ENCODE peak calls at places on chromosomes 1 and 21, in ten cellular contexts. L, K, V, T, I, G, R, Q, Z and H are unnamed samples.

GRCh38 chr1:156852414-156852874 is 6.5 kb downstream of the INSRR start:
- DNase-seq in L (no peak), K (peak), V (peak), T (no peak), I (peak), G (no peak), R (peak), Q (no peak), Z (peak), H (no peak)

GRCh38 chr1:81811757-81812371 is 11.1 kb downstream of the ADGRL2 start:
- DNase-seq in L (no peak), K (no peak), V (peak), T (no peak), I (peak), G (no peak), R (no peak), Q (no peak), Z (no peak), H (no peak)

GRCh38 chr1:231631717-231632116 is 5.1 kb downstream of the DISC1 start:
- DNase-seq in L (no peak), K (peak), V (no peak), T (no peak), I (no peak), G (no peak), R (no peak), Q (no peak), Z (no peak), H (no peak)

GRCh38 chr1:63920154-63921117 is 146.6 kb downstream of the ROR1 start:
- DNase-seq in L (peak), K (peak), V (peak), T (no peak), I (no peak), G (no peak), R (peak), Q (no peak), Z (no peak), H (no peak)

GRCh38 chr1:151831605-151832004 is at the start of gene RORC:
- DNase-seq in L (no peak), K (no peak), V (no peak), T (no peak), I (no peak), G (no peak), R (no peak), Q (no peak), Z (no peak), H (no peak)

GRCh38 chr1:183566026-183566425 is 24.2 kb downstream of the NCF2 start:
- DNase-seq in L (no peak), K (no peak), V (no peak), T (no peak), I (no peak), G (no peak), R (no peak), Q (no peak), Z (no peak), H (no peak)

GRCh38 chr1:12615916-12616708 is 1.9 kb downstream of the DHRS3 start:
- DNase-seq in L (peak), K (peak), V (no peak), T (no peak), I (no peak), G (no peak), R (no peak), Q (no peak), Z (peak), H (no peak)

GRCh38 chr1:11746795-11747487 is 11.0 kb downstream of the AGTRAP start:
- DNase-seq in L (no peak), K (no peak), V (no peak), T (no peak), I (no peak), G (no peak), R (no peak), Q (no peak), Z (no peak), H (no peak)

GRCh38 chr1:224929335-224930237 is at the start of gene DNAH14:
- DNase-seq in L (peak), K (peak), V (peak), T (peak), I (peak), G (peak), R (peak), Q (peak), Z (no peak), H (peak)

GRCh38 chr1:206723500-206724472 is 39.1 kb downstream of the MAPKAPK2 start:
- DNase-seq in L (peak), K (peak), V (peak), T (no peak), I (no peak), G (no peak), R (no peak), Q (no peak), Z (no peak), H (no peak)

GRCh38 chr1:4415476-4415875 is 238.9 kb upstream of the AJAP1 start:
- DNase-seq in L (no peak), K (no peak), V (no peak), T (no peak), I (no peak), G (no peak), R (no peak), Q (no peak), Z (no peak), H (no peak)

GRCh38 chr21:42317826-42318746 is 2.9 kb upstream of the TFF3 start:
- DNase-seq in L (no peak), K (no peak), V (no peak), T (no peak), I (peak), G (no peak), R (no peak), Q (no peak), Z (peak), H (no peak)

GRCh38 chr1:226650236-226650841 is 88.7 kb downstream of the ITPKB start:
- DNase-seq in L (no peak), K (no peak), V (no peak), T (no peak), I (no peak), G (no peak), R (no peak), Q (no peak), Z (no peak), H (no peak)

GRCh38 chr1:201463071-201463552 is 5.9 kb downstream of the PHLDA3 start:
- DNase-seq in L (no peak), K (peak), V (no peak), T (no peak), I (no peak), G (no peak), R (no peak), Q (no peak), Z (no peak), H (no peak)

GRCh38 chr1:216888721-216889120 is 165.5 kb upstream of the ESRRG start:
- DNase-seq in L (no peak), K (no peak), V (no peak), T (no peak), I (no peak), G (no peak), R (no peak), Q (no peak), Z (no peak), H (no peak)

GRCh38 chr1:202858789-202859414 is 30.0 kb downstream of the RABIF start:
- DNase-seq in L (no peak), K (no peak), V (no peak), T (no peak), I (no peak), G (no peak), R (no peak), Q (no peak), Z (peak), H (no peak)

GRCh38 chr1:42679364-42679983 is 2.7 kb upstream of the YBX1 start:
- DNase-seq in L (no peak), K (peak), V (no peak), T (no peak), I (no peak), G (no peak), R (no peak), Q (no peak), Z (no peak), H (no peak)

GRCh38 chr1:232226197-232226681 is 403.7 kb downstream of the SIPA1L2 start:
- DNase-seq in L (peak), K (peak), V (peak), T (peak), I (peak), G (peak), R (peak), Q (no peak), Z (no peak), H (peak)

GRCh38 chr1:223700388-223700918 is 11.9 kb upstream of the CAPN2 start:
- DNase-seq in L (no peak), K (peak), V (no peak), T (no peak), I (no peak), G (no peak), R (no peak), Q (no peak), Z (no peak), H (no peak)

GRCh38 chr1:41806472-41807155 is 112.1 kb downstream of the HIVEP3 start:
- DNase-seq in L (no peak), K (no peak), V (no peak), T (no peak), I (no peak), G (peak), R (no peak), Q (no peak), Z (no peak), H (no peak)